ENCODE peak calls at places on chromosomes 1 and 21, in six cellular contexts. One of them, this sample, is unnamed.

GRCh38 chr1:115400891-115401290 is 62.8 kb upstream of the NGF start:
- DNase-seq in A549: no peak
- DNase-seq in transverse colon: no peak
- DNase-seq in ovary: no peak
- DNase-seq in esophagus muscularis mucosa: no peak
- DNase-seq in upper lobe of left lung: no peak
- DNase-seq in this sample: no peak

GRCh38 chr1:164875518-164875917 is 316.5 kb downstream of the PBX1 start:
- DNase-seq in A549: no peak
- DNase-seq in transverse colon: no peak
- DNase-seq in ovary: no peak
- DNase-seq in esophagus muscularis mucosa: no peak
- DNase-seq in upper lobe of left lung: no peak
- DNase-seq in this sample: no peak

GRCh38 chr1:90959352-90960206 is 62.3 kb downstream of the ZNF644 start:
- DNase-seq in A549: no peak
- DNase-seq in transverse colon: no peak
- DNase-seq in ovary: no peak
- DNase-seq in esophagus muscularis mucosa: no peak
- DNase-seq in upper lobe of left lung: no peak
- DNase-seq in this sample: no peak

GRCh38 chr21:27953328-27954045 is 986.6 kb upstream of the ADAMTS5 start:
- DNase-seq in A549: no peak
- DNase-seq in transverse colon: no peak
- DNase-seq in ovary: no peak
- DNase-seq in esophagus muscularis mucosa: no peak
- DNase-seq in upper lobe of left lung: no peak
- DNase-seq in this sample: no peak

GRCh38 chr1:109254621-109255096 is 5.3 kb downstream of the CELSR2 start:
- DNase-seq in A549: peak; percentile 22
- DNase-seq in transverse colon: no peak
- DNase-seq in ovary: no peak
- DNase-seq in esophagus muscularis mucosa: no peak
- DNase-seq in upper lobe of left lung: peak; percentile 55
- DNase-seq in this sample: no peak

GRCh38 chr1:16973215-16973614 is 7.2 kb downstream of the MFAP2 start:
- DNase-seq in A549: no peak
- DNase-seq in transverse colon: no peak
- DNase-seq in ovary: no peak
- DNase-seq in esophagus muscularis mucosa: no peak
- DNase-seq in upper lobe of left lung: no peak
- DNase-seq in this sample: no peak

GRCh38 chr1:245310605-245311531 is 156.1 kb downstream of the KIF26B start:
- DNase-seq in A549: no peak
- DNase-seq in transverse colon: peak; percentile 10
- DNase-seq in ovary: no peak
- DNase-seq in esophagus muscularis mucosa: no peak
- DNase-seq in upper lobe of left lung: peak; percentile 44
- DNase-seq in this sample: no peak

GRCh38 chr1:93554883-93555872 is 107.3 kb downstream of the FNBP1L start:
- DNase-seq in A549: no peak
- DNase-seq in transverse colon: no peak
- DNase-seq in ovary: no peak
- DNase-seq in esophagus muscularis mucosa: no peak
- DNase-seq in upper lobe of left lung: no peak
- DNase-seq in this sample: no peak

GRCh38 chr1:116457944-116458343 is 84.9 kb downstream of the ATP1A1 start:
- DNase-seq in A549: no peak
- DNase-seq in transverse colon: no peak
- DNase-seq in ovary: no peak
- DNase-seq in esophagus muscularis mucosa: peak; percentile 72
- DNase-seq in upper lobe of left lung: no peak
- DNase-seq in this sample: no peak

GRCh38 chr21:39188521-39189139 is 5.4 kb upstream of the PSMG1 start:
- DNase-seq in A549: no peak
- DNase-seq in transverse colon: no peak
- DNase-seq in ovary: no peak
- DNase-seq in esophagus muscularis mucosa: no peak
- DNase-seq in upper lobe of left lung: no peak
- DNase-seq in this sample: no peak

GRCh38 chr1:207458409-207458808 is 4.3 kb downstream of the CR2 start:
- DNase-seq in A549: no peak
- DNase-seq in transverse colon: no peak
- DNase-seq in ovary: no peak
- DNase-seq in esophagus muscularis mucosa: no peak
- DNase-seq in upper lobe of left lung: no peak
- DNase-seq in this sample: no peak

GRCh38 chr1:110612060-110612745 is 6.0 kb upstream of the KCNA2 start:
- DNase-seq in A549: peak; percentile 12
- DNase-seq in transverse colon: no peak
- DNase-seq in ovary: no peak
- DNase-seq in esophagus muscularis mucosa: no peak
- DNase-seq in upper lobe of left lung: peak; percentile 39
- DNase-seq in this sample: no peak

GRCh38 chr1:69263982-69264381 is 303.7 kb upstream of the LRRC7 start:
- DNase-seq in A549: no peak
- DNase-seq in transverse colon: no peak
- DNase-seq in ovary: no peak
- DNase-seq in esophagus muscularis mucosa: no peak
- DNase-seq in upper lobe of left lung: no peak
- DNase-seq in this sample: no peak

GRCh38 chr1:204592246-204592948 is 76.2 kb downstream of the MDM4 start:
- DNase-seq in A549: no peak
- DNase-seq in transverse colon: no peak
- DNase-seq in ovary: no peak
- DNase-seq in esophagus muscularis mucosa: no peak
- DNase-seq in upper lobe of left lung: no peak
- DNase-seq in this sample: peak; percentile 37

GRCh38 chr1:167455786-167456446 is 62.4 kb downstream of the CD247 start:
- DNase-seq in A549: peak; percentile 13
- DNase-seq in transverse colon: no peak
- DNase-seq in ovary: peak; percentile 49
- DNase-seq in esophagus muscularis mucosa: no peak
- DNase-seq in upper lobe of left lung: peak; percentile 57
- DNase-seq in this sample: peak; percentile 65

GRCh38 chr1:167457936-167458584 is 60.3 kb downstream of the CD247 start:
- DNase-seq in A549: no peak
- DNase-seq in transverse colon: no peak
- DNase-seq in ovary: peak; percentile 16
- DNase-seq in esophagus muscularis mucosa: no peak
- DNase-seq in upper lobe of left lung: no peak
- DNase-seq in this sample: peak; percentile 34

GRCh38 chr1:167456926-167457325 is 61.4 kb downstream of the CD247 start:
- DNase-seq in A549: no peak
- DNase-seq in transverse colon: no peak
- DNase-seq in ovary: peak; percentile 3
- DNase-seq in esophagus muscularis mucosa: no peak
- DNase-seq in upper lobe of left lung: no peak
- DNase-seq in this sample: peak; percentile 25

GRCh38 chr1:167454929-167455785 is 63.2 kb downstream of the CD247 start:
- DNase-seq in A549: peak; percentile 41
- DNase-seq in transverse colon: peak; percentile 77
- DNase-seq in ovary: peak; percentile 58
- DNase-seq in esophagus muscularis mucosa: no peak
- DNase-seq in upper lobe of left lung: peak; percentile 80
- DNase-seq in this sample: peak; percentile 82

DNA sequence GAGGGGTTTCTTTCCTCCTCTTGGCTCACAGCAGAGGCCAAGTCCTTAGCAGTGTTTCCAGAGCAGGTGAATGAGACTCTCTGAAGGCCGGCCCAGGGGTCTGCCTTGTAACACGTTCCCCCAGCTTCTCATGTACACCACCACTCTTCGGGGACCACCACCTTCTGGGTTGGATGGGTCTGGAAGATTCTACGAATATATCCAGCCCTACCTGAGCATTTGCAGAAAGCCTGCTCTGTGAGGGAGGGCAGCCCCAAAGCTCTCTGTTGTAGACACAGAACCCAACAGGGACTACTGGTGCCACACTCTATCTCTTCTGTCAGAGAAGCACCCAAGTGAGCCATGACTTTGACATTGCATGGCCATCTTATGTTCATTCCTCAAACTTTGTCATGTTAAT is 61.8 kb downstream of the CD247 start:
- DNase-seq in A549: no peak
- DNase-seq in transverse colon: no peak
- DNase-seq in ovary: peak; percentile 14
- DNase-seq in esophagus muscularis mucosa: no peak
- DNase-seq in upper lobe of left lung: no peak
- DNase-seq in this sample: peak; percentile 59
- H3K27ac ChIP-seq in A549: no peak overlapping the region
- H3K27ac ChIP-seq in transverse colon: peak overlapping the region; percentile 81
- H3K27ac ChIP-seq in ovary: no peak overlapping the region
- H3K27ac ChIP-seq in esophagus muscularis mucosa: no peak overlapping the region
- H3K27ac ChIP-seq in upper lobe of left lung: peak overlapping the region; percentile 87
- H3K27ac ChIP-seq in this sample: peak overlapping the region; percentile 76

DNA sequence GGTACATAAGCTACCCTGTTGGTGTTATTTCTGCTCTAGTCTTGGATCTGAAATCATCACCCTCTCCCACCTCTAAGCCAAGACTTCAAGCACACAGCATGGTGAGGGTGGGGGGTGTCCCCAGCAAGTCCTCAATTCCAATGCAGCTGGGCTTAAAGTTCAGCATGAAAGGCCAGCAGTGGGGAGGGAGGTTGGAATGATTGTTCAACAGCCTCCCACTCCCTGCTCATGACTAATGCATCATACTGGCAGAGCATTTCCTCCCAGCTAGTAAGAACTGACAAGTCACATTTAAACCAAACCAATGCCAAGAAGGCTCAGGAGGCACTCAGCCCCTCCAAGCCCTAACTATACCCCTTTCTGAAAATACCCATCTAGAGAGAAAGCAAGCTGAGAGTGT is 50.1 kb downstream of the TIAM1 start:
- DNase-seq in A549: peak; percentile 13
- DNase-seq in transverse colon: no peak
- DNase-seq in ovary: no peak
- DNase-seq in esophagus muscularis mucosa: no peak
- DNase-seq in upper lobe of left lung: no peak
- DNase-seq in this sample: no peak
- TF ChIP-seq EP300 in A549: no peak
- TF ChIP-seq EP300 in transverse colon: no peak
- TF ChIP-seq EP300 in ovary: no peak
- TF ChIP-seq EP300 in esophagus muscularis mucosa: no peak
- TF ChIP-seq EP300 in upper lobe of left lung: no peak
- TF ChIP-seq EP300 in this sample: no peak

GRCh38 chr1:10168912-10169514 is 41.4 kb upstream of the KIF1B start:
- DNase-seq in A549: no peak
- DNase-seq in transverse colon: no peak
- DNase-seq in ovary: no peak
- DNase-seq in esophagus muscularis mucosa: no peak
- DNase-seq in upper lobe of left lung: no peak
- DNase-seq in this sample: no peak
- H3K27ac ChIP-seq in A549: no peak overlapping the region
- H3K27ac ChIP-seq in transverse colon: no peak overlapping the region
- H3K27ac ChIP-seq in ovary: peak overlapping the region; percentile 36
- H3K27ac ChIP-seq in esophagus muscularis mucosa: no peak overlapping the region
- H3K27ac ChIP-seq in upper lobe of left lung: no peak overlapping the region
- H3K27ac ChIP-seq in this sample: no peak overlapping the region

DNA sequence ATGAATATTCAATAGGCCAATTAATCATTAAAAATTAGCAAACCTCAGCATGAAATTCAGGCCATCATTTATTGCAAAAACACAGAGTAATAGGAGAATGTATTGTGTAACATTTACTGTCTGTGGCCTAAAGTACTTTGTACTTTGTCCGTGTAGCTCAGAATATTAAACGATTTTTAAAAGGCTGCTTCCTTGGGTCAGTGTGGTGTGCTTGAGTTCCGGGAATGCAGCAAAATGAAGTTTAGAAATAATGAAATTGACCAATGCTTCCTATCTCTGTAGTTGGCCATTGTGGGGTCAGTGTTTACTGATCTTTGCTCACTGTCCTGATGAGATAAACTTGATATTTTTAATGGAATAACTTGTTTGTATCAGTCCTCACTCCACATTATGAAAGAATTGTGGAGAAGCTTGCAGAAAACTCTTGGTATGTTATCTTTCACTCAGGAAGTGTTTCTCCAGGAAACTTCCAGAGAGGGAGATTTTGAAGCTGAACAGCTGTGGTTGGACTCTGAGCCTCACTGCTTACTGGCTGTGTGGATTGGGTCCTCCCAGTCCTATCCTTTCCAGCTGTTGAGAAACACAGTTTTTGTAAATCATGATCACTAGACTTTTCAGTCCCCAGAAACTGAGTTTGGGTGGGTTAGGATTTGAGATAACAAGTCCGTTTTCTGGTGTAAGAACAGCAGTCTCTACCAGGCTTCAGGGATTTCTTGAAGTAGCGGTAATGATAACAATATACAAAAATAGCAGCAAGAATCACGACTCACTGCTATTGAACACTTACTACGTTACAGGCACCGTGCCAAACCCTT is 19.2 kb upstream of the MTARC1 start:
- DNase-seq in A549: no peak
- DNase-seq in transverse colon: no peak
- DNase-seq in ovary: no peak
- DNase-seq in esophagus muscularis mucosa: no peak
- DNase-seq in upper lobe of left lung: no peak
- DNase-seq in this sample: peak; percentile 79
- TF ChIP-seq EP300 in A549: no peak
- TF ChIP-seq EP300 in transverse colon: no peak
- TF ChIP-seq EP300 in ovary: no peak
- TF ChIP-seq EP300 in esophagus muscularis mucosa: no peak
- TF ChIP-seq EP300 in upper lobe of left lung: no peak
- TF ChIP-seq EP300 in this sample: no peak